ENCODE peak calls at places on chromosome 9, in four cellular contexts. C, B, L and Y are unnamed samples. For H3K9me3, the result is how much of the 10 kb centered on the place peaks cover.

GRCh38 chr9:126499005-126499910 is 114.5 kb upstream of the LMX1B start:
- DNase-seq in B (peak), C (peak), L (peak), Y (no peak)

GRCh38 chr9:79798450-79798849 is 226.7 kb downstream of the TLE4 start:
- DNase-seq in B (no peak), L (no peak), C (no peak), Y (no peak)

GRCh38 chr9:878239-878638 is 36.7 kb downstream of the DMRT1 start:
- DNase-seq in L (no peak), C (no peak), B (no peak), Y (no peak)

GRCh38 chr9:97632406-97632991 is 669 bp downstream of the TSTD2 start:
- DNase-seq in B (no peak), L (peak), C (peak), Y (peak)

GRCh38 chr9:115883467-115884329 is 269.9 kb upstream of the PAPPA start:
- DNase-seq in C (peak), L (peak), B (peak), Y (no peak)

GRCh38 chr9:82606761-82607382 is 456.1 kb downstream of the RASEF start:
- DNase-seq in C (peak), B (peak), L (peak), Y (peak)

GRCh38 chr9:93132946-93133640 is 958 bp downstream of the NINJ1 start:
- DNase-seq in B (no peak), C (peak), L (no peak), Y (no peak)

GRCh38 chr9:119365291-119366027 is 3.8 kb downstream of the BRINP1 start:
- DNase-seq in B (peak), L (peak), C (peak), Y (peak)

GRCh38 chr9:89486681-89487080 is 11.2 kb downstream of the SEMA4D start:
- DNase-seq in B (no peak), C (no peak), L (no peak), Y (no peak)

GRCh38 chr9:93263334-93264229 is 79.6 kb downstream of the WNK2 start:
- DNase-seq in B (no peak), C (peak), L (no peak), Y (no peak)

GRCh38 chr9:4084440-4084818 is 215.4 kb downstream of the GLIS3 start:
- DNase-seq in L (peak), C (no peak), B (no peak), Y (no peak)

GRCh38 chr9:114854736-114855355 is 49.0 kb upstream of the TNFSF15 start:
- DNase-seq in C (no peak), B (no peak), L (no peak), Y (no peak)

GRCh38 chr9:76646249-76646648 is 118.0 kb upstream of the PCA3 start:
- DNase-seq in L (peak), B (no peak), C (no peak), Y (no peak)

GRCh38 chr9:5971740-5972139 is 43.7 kb downstream of the RANBP6 start:
- DNase-seq in C (no peak), L (peak), B (no peak), Y (no peak)

GRCh38 chr9:6818292-6818922 is 60.6 kb downstream of the KDM4C start:
- DNase-seq in B (no peak), L (no peak), C (no peak), Y (no peak)

GRCh38 chr9:77848897-77849296 is 182.7 kb downstream of the GNAQ start:
- DNase-seq in C (peak), L (peak), B (no peak), Y (no peak)

GRCh38 chr9:85172001-85172978 is 502.8 kb downstream of the NTRK2 start:
- DNase-seq in C (no peak), L (peak), B (no peak), Y (no peak)

GRCh38 chr9:96052703-96053102 is 177.2 kb downstream of the ERCC6L2 start:
- DNase-seq in L (no peak), C (no peak), B (no peak), Y (no peak)

GRCh38 chr9:84397822-84398221 is 57.3 kb upstream of the SLC28A3 start:
- DNase-seq in C (no peak), B (no peak), L (peak), Y (no peak)

GRCh38 chr9:128684325-128685021 is 4.5 kb upstream of the SET start:
- DNase-seq in B (peak), C (peak), L (peak), Y (no peak)

GRCh38 chr9:134287591-134288518 is 38.4 kb upstream of the RXRA start:
- DNase-seq in C (no peak), B (no peak), L (no peak), Y (no peak)

GRCh38 chr9:121199921-121200320 is 1.7 kb downstream of the RAB14 start:
- DNase-seq in C (no peak), B (no peak), L (peak), Y (no peak)

GRCh38 chr9:93129286-93129685 is 4.8 kb downstream of the NINJ1 start:
- DNase-seq in C (no peak), L (no peak), B (no peak), Y (no peak)

GRCh38 chr9:111975709-111976108 is 79.1 kb downstream of the UGCG start:
- DNase-seq in C (peak), B (peak), L (no peak), Y (no peak)

GRCh38 chr9:111978616-111979015 is 82.0 kb downstream of the UGCG start:
- DNase-seq in B (no peak), L (no peak), C (no peak), Y (no peak)

GRCh38 chr9:111983484-111983908 is 86.9 kb downstream of the UGCG start:
- DNase-seq in C (no peak), L (no peak), B (peak), Y (no peak)

GRCh38 chr9:111980398-111980797 is 83.8 kb downstream of the UGCG start:
- DNase-seq in C (no peak), B (no peak), L (no peak), Y (no peak)

DNA sequence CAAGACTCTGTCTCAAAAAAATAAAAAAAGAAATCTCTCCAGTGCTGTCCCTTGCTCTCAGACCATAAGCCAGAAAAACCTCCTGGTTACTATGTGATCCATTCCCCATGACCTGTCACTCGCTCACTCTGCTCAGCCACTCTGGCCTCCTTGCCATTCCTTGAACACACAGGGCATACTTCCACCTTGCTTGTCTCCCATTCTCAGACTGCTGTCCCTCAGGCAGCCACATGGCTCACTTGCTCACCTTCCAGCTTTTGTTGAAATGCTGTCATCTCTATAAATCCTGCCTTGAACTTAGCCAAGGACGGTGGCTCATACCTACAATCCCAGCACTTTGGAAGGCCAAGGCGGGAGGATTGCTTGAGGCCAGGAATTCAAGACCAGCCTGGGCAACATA is 82.9 kb downstream of the UGCG start:
- DNase-seq in C (no peak), L (no peak), B (no peak), Y (no peak)
- H3K27ac ChIP-seq in C (no peak), L (no peak), B (no peak), Y (no peak)

GRCh38 chr9:37328561-37329227 is 93.8 kb upstream of the GRHPR start:
- DNase-seq in B (no peak), C (no peak), L (no peak), Y (no peak)

GRCh38 chr9:37329576-37329975 is 92.9 kb upstream of the GRHPR start:
- DNase-seq in B (peak), C (no peak), L (peak), Y (no peak)

GRCh38 chr9:37333288-37333687 is 89.2 kb upstream of the GRHPR start:
- DNase-seq in C (no peak), B (no peak), L (no peak), Y (no peak)

GRCh38 chr9:37332581-37332980 is 89.9 kb upstream of the GRHPR start:
- DNase-seq in B (no peak), C (no peak), L (no peak), Y (no peak)

DNA sequence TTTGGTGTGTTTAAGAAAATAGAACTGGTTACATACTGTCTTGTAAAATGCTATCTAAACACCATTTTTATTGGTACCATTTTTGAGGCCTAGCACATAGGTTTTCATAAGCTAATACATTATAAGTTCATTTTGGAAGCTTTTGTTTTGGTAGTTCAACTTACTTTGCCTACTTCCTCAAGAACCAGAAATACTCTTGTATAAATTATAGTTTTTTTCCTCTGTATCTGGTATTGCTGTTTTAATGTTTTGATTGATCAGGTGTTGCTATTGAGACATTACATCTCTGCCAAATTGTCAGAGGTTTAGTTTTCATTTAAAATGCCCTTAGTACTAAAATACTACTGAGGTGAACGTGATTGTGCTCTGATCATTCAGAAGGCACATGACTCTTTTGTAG is 90.6 kb upstream of the GRHPR start:
- DNase-seq in C (no peak), L (no peak), B (no peak), Y (no peak)
- TF ChIP-seq EZH2 in C (no peak), L (no peak), B (no peak), Y (no peak)

DNA sequence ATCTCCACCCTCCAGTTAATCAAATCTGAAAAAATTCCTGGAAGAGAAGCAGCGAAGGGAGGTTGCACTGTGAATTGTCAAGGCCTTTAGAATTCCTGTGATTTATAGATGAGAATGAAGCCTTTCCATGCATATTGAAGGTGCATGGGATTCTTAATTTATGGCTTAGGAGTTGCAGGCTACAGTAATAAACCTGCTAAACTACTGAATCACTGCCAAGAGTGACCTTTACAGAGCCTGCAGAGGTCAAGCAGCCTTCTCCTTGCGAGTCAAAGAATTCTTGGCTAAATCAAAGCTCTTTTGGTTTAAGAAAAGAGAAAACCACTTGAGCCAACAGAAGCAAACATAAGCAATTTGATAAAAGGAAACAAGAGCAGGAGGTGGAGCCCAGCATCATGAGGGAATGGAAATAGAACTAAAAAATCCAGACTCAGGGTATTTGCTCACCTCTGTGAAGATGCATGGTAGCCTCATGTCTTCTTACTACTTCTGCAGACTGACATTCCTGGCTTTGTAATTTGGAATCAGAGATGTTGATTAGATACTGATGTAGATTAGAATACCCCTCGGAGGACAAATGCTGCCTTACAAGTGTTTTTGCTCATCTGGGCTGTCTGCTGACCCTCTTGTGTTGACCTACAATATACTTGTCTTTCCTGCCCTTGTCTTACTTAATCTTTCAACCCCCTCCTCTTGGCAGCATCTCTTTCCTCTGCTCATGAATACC is 90.3 kb upstream of the IFNK start:
- DNase-seq in C (no peak), B (no peak), L (no peak), Y (no peak)
- H3K9me3 ChIP-seq in C (under half), B (under half), L (under half), Y (under half)

DNA sequence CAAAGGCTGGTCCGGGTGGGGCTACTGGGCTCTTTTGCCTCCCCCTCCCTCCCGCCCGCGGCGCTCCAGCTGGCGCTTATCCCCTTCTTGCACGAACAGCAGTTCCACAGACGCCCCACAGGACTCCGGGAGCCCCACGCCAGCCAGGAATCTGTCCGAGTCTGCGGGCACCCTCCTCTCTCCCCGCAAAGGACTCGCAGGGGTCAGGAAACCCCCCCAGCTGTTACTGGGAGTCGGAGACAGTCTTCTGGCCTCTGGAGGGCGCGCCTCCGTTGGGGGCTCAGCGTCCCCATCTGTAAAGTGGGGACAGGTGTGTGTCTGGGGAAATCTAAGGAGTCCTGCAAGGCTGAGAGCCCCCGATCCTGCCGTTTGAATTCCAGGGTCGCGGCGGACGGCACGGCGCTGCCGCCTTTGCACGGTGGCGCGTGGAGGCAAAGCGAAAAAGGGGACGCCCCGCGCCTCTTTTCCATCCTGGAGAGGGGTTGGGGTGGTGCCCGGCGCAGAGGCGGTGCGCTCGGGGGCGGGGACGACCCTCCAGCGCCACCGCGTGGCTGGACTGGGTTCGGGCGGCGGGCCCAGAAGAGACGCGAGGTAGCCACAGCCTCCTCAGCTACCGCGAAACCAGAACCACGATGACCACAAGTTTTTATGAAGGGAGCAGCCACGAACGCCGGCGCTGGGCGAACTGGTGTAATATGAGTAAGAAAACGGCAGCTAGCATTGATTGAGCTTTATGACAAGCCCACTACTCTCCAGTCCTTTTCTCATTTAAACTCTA is 2.8 kb upstream of the CCIN start:
- DNase-seq in B (peak), L (peak), C (peak), Y (no peak)
- H3K27ac ChIP-seq in B (no peak), L (no peak), C (no peak), Y (no peak)

GRCh38 chr9:109641079-109641659 is 138.8 kb upstream of the PALM2AKAP2 start:
- DNase-seq in C (no peak), B (no peak), L (no peak), Y (no peak)

GRCh38 chr9:109640232-109641078 is 139.5 kb upstream of the PALM2AKAP2 start:
- DNase-seq in B (no peak), L (peak), C (peak), Y (no peak)

DNA sequence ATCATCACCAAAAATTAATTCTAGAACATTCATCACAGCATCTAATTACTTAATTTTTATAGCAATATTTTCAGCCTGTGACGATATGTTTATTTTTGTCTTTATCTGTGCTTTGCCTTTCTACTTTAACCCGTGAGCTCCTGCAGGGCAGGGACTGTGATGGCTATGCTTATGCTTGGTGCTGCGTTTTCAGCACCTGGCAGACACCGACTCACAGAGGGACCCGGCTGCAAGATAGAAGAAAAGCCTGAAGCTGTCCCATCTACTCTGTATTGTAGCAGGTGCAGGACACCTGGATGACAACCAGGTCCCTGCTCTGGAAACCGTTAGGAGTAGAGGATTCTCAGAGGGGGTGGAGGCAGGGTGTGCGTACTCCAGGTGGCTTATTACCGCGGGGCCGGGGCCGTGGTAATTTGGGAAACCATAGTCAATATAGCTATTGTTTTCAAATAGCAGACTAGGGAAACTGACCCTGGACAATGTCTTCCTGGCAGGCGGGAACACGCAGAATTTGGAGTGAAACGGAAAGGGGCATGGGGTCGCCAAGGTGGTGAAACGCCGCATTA is 140.2 kb upstream of the PALM2AKAP2 start:
- DNase-seq in B (no peak), C (no peak), L (no peak), Y (no peak)
- TF ChIP-seq EZH2 in B (no peak), C (no peak), L (peak), Y (no peak)

GRCh38 chr9:135763716-135764446 is 61.9 kb downstream of the KCNT1 start:
- DNase-seq in L (no peak), C (no peak), B (no peak), Y (no peak)
- H3K9me3 ChIP-seq in L (under half), C (under half), B (under half), Y (under half)

GRCh38 chr9:108184009-108184408 is 671.8 kb downstream of the ACTL7B start:
- DNase-seq in C (no peak), B (no peak), L (no peak), Y (no peak)
- H3K27ac ChIP-seq in C (peak), B (no peak), L (no peak), Y (no peak)